ENCODE peak calls at places on chromosome 7, in five cellular contexts. One of them, this sample, is unnamed.

GRCh38 chr7:117715784-117716445 is 157.3 kb downstream of the CTTNBP2 start:
- DNase-seq in uterus: no peak
- DNase-seq in BE2C: peak; percentile 22
- DNase-seq in BJ: peak; percentile 7
- DNase-seq in GM12865: peak; percentile 65
- DNase-seq in this sample: no peak

GRCh38 chr7:102319671-102320070 is 33.0 kb downstream of the SH2B2 start:
- DNase-seq in GM12865: no peak
- DNase-seq in uterus: no peak
- DNase-seq in BJ: no peak
- DNase-seq in BE2C: no peak
- DNase-seq in this sample: no peak

GRCh38 chr7:123367508-123368122 is 166.8 kb downstream of the IQUB start:
- DNase-seq in BE2C: peak; percentile 53
- DNase-seq in BJ: no peak
- DNase-seq in GM12865: peak; percentile 63
- DNase-seq in uterus: no peak
- DNase-seq in this sample: no peak

GRCh38 chr7:143285454-143285756 is 647 bp downstream of the TMEM139 start:
- DNase-seq in uterus: no peak
- DNase-seq in BE2C: no peak
- DNase-seq in BJ: no peak
- DNase-seq in GM12865: no peak
- DNase-seq in this sample: no peak

GRCh38 chr7:91293136-91293535 is 28.9 kb downstream of the FZD1 start:
- DNase-seq in GM12865: no peak
- DNase-seq in BJ: no peak
- DNase-seq in uterus: no peak
- DNase-seq in BE2C: no peak
- DNase-seq in this sample: no peak

GRCh38 chr7:29146888-29147609 is 712 bp upstream of the CPVL start:
- DNase-seq in uterus: peak; percentile 27
- DNase-seq in BE2C: no peak
- DNase-seq in BJ: peak; percentile 13
- DNase-seq in GM12865: no peak
- DNase-seq in this sample: no peak

GRCh38 chr7:133015879-133016278 is 66.0 kb downstream of the CHCHD3 start:
- DNase-seq in GM12865: no peak
- DNase-seq in BE2C: no peak
- DNase-seq in BJ: no peak
- DNase-seq in uterus: no peak
- DNase-seq in this sample: no peak

GRCh38 chr7:106433377-106433776 is 148.6 kb upstream of the NAMPT start:
- DNase-seq in uterus: no peak
- DNase-seq in GM12865: no peak
- DNase-seq in BE2C: no peak
- DNase-seq in BJ: no peak
- DNase-seq in this sample: no peak

GRCh38 chr7:68424643-68425297 is 1173.5 kb upstream of the AUTS2 start:
- DNase-seq in uterus: no peak
- DNase-seq in BE2C: no peak
- DNase-seq in BJ: no peak
- DNase-seq in GM12865: no peak
- DNase-seq in this sample: no peak

GRCh38 chr7:155224116-155224811 is 73.4 kb upstream of the INSIG1 start:
- DNase-seq in BE2C: no peak
- DNase-seq in BJ: no peak
- DNase-seq in uterus: no peak
- DNase-seq in GM12865: no peak
- DNase-seq in this sample: no peak

GRCh38 chr7:152909280-152909679 is 149.7 kb downstream of the ACTR3B start:
- DNase-seq in BJ: no peak
- DNase-seq in BE2C: no peak
- DNase-seq in uterus: no peak
- DNase-seq in GM12865: no peak
- DNase-seq in this sample: no peak

DNA sequence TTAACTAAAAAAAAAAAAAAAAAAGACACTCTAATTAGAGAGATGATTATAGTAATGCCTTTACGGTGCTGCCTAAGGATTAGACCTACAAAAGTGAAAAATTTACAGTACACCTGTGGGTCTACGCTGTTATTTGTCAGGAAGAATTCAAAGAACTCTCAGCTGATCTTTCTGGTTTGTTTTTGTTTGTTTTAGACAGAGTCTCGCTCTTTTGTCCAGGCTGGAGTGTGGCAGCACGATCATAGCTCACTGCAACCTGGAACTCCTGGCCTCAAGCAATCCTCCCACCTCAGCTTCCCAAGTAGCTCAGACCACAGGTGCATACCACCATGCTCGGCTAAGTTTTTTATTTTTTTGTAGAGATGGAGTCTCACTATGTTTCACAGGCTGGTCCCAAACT is 28.3 kb upstream of the FOXK1 start:
- DNase-seq in uterus: no peak
- DNase-seq in BE2C: no peak
- DNase-seq in GM12865: no peak
- DNase-seq in BJ: no peak
- DNase-seq in this sample: no peak
- H3K4me3 ChIP-seq in uterus: no peak overlapping the region
- H3K4me3 ChIP-seq in BE2C: no peak overlapping the region
- H3K4me3 ChIP-seq in GM12865: no peak overlapping the region
- H3K4me3 ChIP-seq in BJ: no peak overlapping the region
- H3K4me3 ChIP-seq in this sample: no peak overlapping the region

DNA sequence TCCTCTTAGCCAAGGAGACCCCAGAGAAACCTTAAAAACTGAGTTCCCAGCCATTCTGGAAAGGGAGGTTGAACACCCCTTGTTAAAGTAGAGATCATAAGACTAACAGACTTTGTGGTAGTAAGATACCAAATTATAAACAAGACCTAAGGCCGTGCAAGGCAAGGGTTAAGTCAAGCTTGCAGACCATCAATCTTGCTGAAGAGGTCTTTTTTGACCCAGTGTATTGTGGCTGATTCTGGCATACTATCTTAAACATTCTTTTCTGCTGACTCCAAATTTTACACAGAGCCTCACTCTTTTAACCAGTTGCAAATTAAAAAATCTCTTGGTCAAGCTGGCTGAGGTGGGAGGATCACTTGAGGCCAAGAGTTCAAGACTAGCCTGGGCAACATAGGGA is 1.2 kb upstream of the TBRG4 start:
- DNase-seq in uterus: no peak
- DNase-seq in BJ: no peak
- DNase-seq in GM12865: no peak
- DNase-seq in BE2C: no peak
- DNase-seq in this sample: no peak
- H3K4me3 ChIP-seq in uterus: peak overlapping the region; percentile 50
- H3K4me3 ChIP-seq in BJ: no peak overlapping the region
- H3K4me3 ChIP-seq in GM12865: peak overlapping the region; percentile 77
- H3K4me3 ChIP-seq in BE2C: no peak overlapping the region
- H3K4me3 ChIP-seq in this sample: no peak overlapping the region

DNA sequence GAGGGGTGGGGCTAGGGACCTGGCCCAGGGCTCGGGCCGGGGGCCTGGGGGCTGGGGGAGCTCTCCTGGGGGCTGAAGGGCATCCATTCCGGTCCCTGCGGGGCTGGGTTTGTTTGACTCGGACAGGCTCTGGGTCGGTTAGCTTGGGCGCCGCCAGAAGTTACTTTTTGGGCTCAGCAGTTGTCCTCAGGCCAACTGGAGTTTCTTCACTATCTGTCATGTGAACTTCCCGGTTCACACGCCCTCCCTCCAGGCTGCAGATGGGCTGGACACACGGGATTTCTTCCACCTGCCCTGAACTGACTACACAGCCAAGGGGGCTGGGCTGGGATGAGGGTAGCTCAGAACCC is 3.8 kb downstream of the SLC4A2 start:
- DNase-seq in BJ: no peak
- DNase-seq in uterus: peak; percentile 77
- DNase-seq in GM12865: no peak
- DNase-seq in BE2C: no peak
- DNase-seq in this sample: no peak
- H3K4me3 ChIP-seq in BJ: peak overlapping the region; percentile 6
- H3K4me3 ChIP-seq in uterus: peak overlapping the region; percentile 24
- H3K4me3 ChIP-seq in GM12865: no peak overlapping the region
- H3K4me3 ChIP-seq in BE2C: peak overlapping the region; percentile 94
- H3K4me3 ChIP-seq in this sample: peak overlapping the region; percentile 26

DNA sequence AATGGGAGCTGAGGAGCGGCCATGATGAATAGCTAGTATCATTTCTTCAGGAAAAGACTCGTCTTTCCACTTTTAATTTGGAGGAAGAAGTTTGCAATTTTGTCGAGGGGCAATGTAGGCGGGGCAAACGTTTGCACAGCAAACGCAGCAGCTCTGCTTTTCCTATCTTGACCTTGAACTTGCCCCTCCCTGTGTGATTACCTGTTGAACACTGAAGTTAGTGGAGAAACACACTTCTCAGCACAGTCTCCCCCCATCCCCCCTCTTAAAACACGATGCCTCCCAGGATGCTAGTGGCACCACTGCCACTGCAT is 178 bp upstream of the EPDR1 start:
- DNase-seq in BE2C: no peak
- DNase-seq in BJ: no peak
- DNase-seq in uterus: no peak
- DNase-seq in GM12865: no peak
- DNase-seq in this sample: no peak
- H3K4me3 ChIP-seq in BE2C: peak overlapping the region; percentile 65
- H3K4me3 ChIP-seq in BJ: peak overlapping the region; percentile 41
- H3K4me3 ChIP-seq in uterus: peak overlapping the region; percentile 74
- H3K4me3 ChIP-seq in GM12865: peak overlapping the region; percentile 55
- H3K4me3 ChIP-seq in this sample: peak overlapping the region; percentile 65

GRCh38 chr7:79452495-79453265 is 787 bp downstream of the MAGI2 start:
- DNase-seq in GM12865: no peak
- DNase-seq in uterus: peak; percentile 32
- DNase-seq in BE2C: peak; percentile 40
- DNase-seq in BJ: no peak
- DNase-seq in this sample: no peak
- H3K4me3 ChIP-seq in GM12865: no peak overlapping the region
- H3K4me3 ChIP-seq in uterus: peak overlapping the region; percentile 83
- H3K4me3 ChIP-seq in BE2C: peak overlapping the region; percentile 91
- H3K4me3 ChIP-seq in BJ: peak overlapping the region; percentile 70
- H3K4me3 ChIP-seq in this sample: peak overlapping the region; percentile 78

This sample was measured in right atrium auricular region.